ENCODE peak calls at places on chromosomes 6 and 20, in seven cellular contexts. One of them, this sample, is unnamed. For H3K79me2, the result is how much of the 10 kb centered on the place peaks cover.

GRCh38 chr20:7744411-7744810 is 195.8 kb downstream of the HAO1 start:
- DNase-seq in H9: no peak
- DNase-seq in DND-41: no peak
- DNase-seq in HCT116: no peak
- DNase-seq in mammary epithelial cell: peak
- DNase-seq in GM23338: no peak
- DNase-seq in hepatocyte: peak
- DNase-seq in this sample: no peak

GRCh38 chr20:725491-725890 is 42.8 kb downstream of the SLC52A3 start:
- DNase-seq in H9: no peak
- DNase-seq in DND-41: no peak
- DNase-seq in HCT116: no peak
- DNase-seq in mammary epithelial cell: no peak
- DNase-seq in GM23338: no peak
- DNase-seq in hepatocyte: no peak
- DNase-seq in this sample: no peak

GRCh38 chr6:17013701-17014100 is 88.1 kb upstream of the STMND1 start:
- DNase-seq in H9: no peak
- DNase-seq in DND-41: no peak
- DNase-seq in HCT116: no peak
- DNase-seq in mammary epithelial cell: peak
- DNase-seq in GM23338: no peak
- DNase-seq in hepatocyte: no peak
- DNase-seq in this sample: peak

GRCh38 chr6:134015719-134016557 is 36.5 kb downstream of the SLC2A12 start:
- DNase-seq in H9: no peak
- DNase-seq in DND-41: no peak
- DNase-seq in HCT116: no peak
- DNase-seq in mammary epithelial cell: no peak
- DNase-seq in GM23338: no peak
- DNase-seq in hepatocyte: no peak
- DNase-seq in this sample: no peak

GRCh38 chr6:144497650-144498049 is 212.5 kb downstream of the UTRN start:
- DNase-seq in H9: no peak
- DNase-seq in DND-41: no peak
- DNase-seq in HCT116: no peak
- DNase-seq in mammary epithelial cell: no peak
- DNase-seq in GM23338: no peak
- DNase-seq in hepatocyte: no peak
- DNase-seq in this sample: no peak

GRCh38 chr6:159805418-159806020 is 5.4 kb downstream of the PNLDC1 start:
- DNase-seq in H9: no peak
- DNase-seq in DND-41: no peak
- DNase-seq in HCT116: no peak
- DNase-seq in mammary epithelial cell: no peak
- DNase-seq in GM23338: no peak
- DNase-seq in hepatocyte: no peak
- DNase-seq in this sample: no peak

GRCh38 chr6:43972915-43973304 is 154.3 kb downstream of the MRPL14 start:
- DNase-seq in H9: peak
- DNase-seq in DND-41: no peak
- DNase-seq in HCT116: no peak
- DNase-seq in mammary epithelial cell: peak
- DNase-seq in GM23338: no peak
- DNase-seq in hepatocyte: peak
- DNase-seq in this sample: no peak

GRCh38 chr20:9838035-9838377 is 870 bp downstream of the PAK5 start:
- DNase-seq in H9: no peak
- DNase-seq in DND-41: no peak
- DNase-seq in HCT116: no peak
- DNase-seq in mammary epithelial cell: peak
- DNase-seq in GM23338: peak
- DNase-seq in hepatocyte: no peak
- DNase-seq in this sample: peak

GRCh38 chr6:104527761-104528415 is 331.8 kb downstream of the HACE1 start:
- DNase-seq in H9: peak
- DNase-seq in DND-41: no peak
- DNase-seq in HCT116: no peak
- DNase-seq in mammary epithelial cell: peak
- DNase-seq in GM23338: peak
- DNase-seq in hepatocyte: peak
- DNase-seq in this sample: no peak

GRCh38 chr20:32509639-32510066 is 75.5 kb downstream of the NOL4L start:
- DNase-seq in H9: peak
- DNase-seq in DND-41: peak
- DNase-seq in HCT116: no peak
- DNase-seq in mammary epithelial cell: no peak
- DNase-seq in GM23338: no peak
- DNase-seq in hepatocyte: no peak
- DNase-seq in this sample: peak

GRCh38 chr6:49522710-49523593 is 23.2 kb downstream of the GLYATL3 start:
- DNase-seq in H9: no peak
- DNase-seq in DND-41: no peak
- DNase-seq in HCT116: no peak
- DNase-seq in mammary epithelial cell: no peak
- DNase-seq in GM23338: no peak
- DNase-seq in hepatocyte: peak
- DNase-seq in this sample: no peak

GRCh38 chr20:61556116-61556515 is 304.1 kb downstream of the CDH4 start:
- DNase-seq in H9: no peak
- DNase-seq in DND-41: no peak
- DNase-seq in HCT116: no peak
- DNase-seq in mammary epithelial cell: peak
- DNase-seq in GM23338: no peak
- DNase-seq in hepatocyte: no peak
- DNase-seq in this sample: peak

GRCh38 chr20:35663813-35664543 is 722 bp downstream of the CPNE1 start:
- DNase-seq in H9: peak
- DNase-seq in DND-41: peak
- DNase-seq in HCT116: peak
- DNase-seq in mammary epithelial cell: peak
- DNase-seq in GM23338: peak
- DNase-seq in hepatocyte: peak
- DNase-seq in this sample: peak

GRCh38 chr6:108914235-108915022 is 66.2 kb downstream of the ARMC2 start:
- DNase-seq in H9: peak
- DNase-seq in DND-41: peak
- DNase-seq in HCT116: peak
- DNase-seq in mammary epithelial cell: no peak
- DNase-seq in GM23338: peak
- DNase-seq in hepatocyte: no peak
- DNase-seq in this sample: no peak

GRCh38 chr20:57558614-57559285 is 2.2 kb upstream of the PCK1 start:
- DNase-seq in H9: no peak
- DNase-seq in DND-41: no peak
- DNase-seq in HCT116: no peak
- DNase-seq in mammary epithelial cell: no peak
- DNase-seq in GM23338: no peak
- DNase-seq in hepatocyte: peak
- DNase-seq in this sample: no peak

GRCh38 chr6:111871725-111872520 is 1.3 kb downstream of the FYN start:
- DNase-seq in H9: no peak
- DNase-seq in DND-41: peak
- DNase-seq in HCT116: no peak
- DNase-seq in mammary epithelial cell: peak
- DNase-seq in GM23338: peak
- DNase-seq in hepatocyte: peak
- DNase-seq in this sample: peak

GRCh38 chr6:112665815-112666214 is 318.7 kb downstream of the RFPL4B start:
- DNase-seq in H9: no peak
- DNase-seq in DND-41: no peak
- DNase-seq in HCT116: no peak
- DNase-seq in mammary epithelial cell: peak
- DNase-seq in GM23338: no peak
- DNase-seq in hepatocyte: no peak
- DNase-seq in this sample: no peak

GRCh38 chr6:7542065-7542877 is 800 bp downstream of the DSP start:
- DNase-seq in H9: peak
- DNase-seq in DND-41: no peak
- DNase-seq in HCT116: no peak
- DNase-seq in mammary epithelial cell: no peak
- DNase-seq in GM23338: peak
- DNase-seq in hepatocyte: peak
- DNase-seq in this sample: peak

GRCh38 chr6:946546-946945 is 253.6 kb upstream of the EXOC2 start:
- DNase-seq in H9: no peak
- DNase-seq in DND-41: no peak
- DNase-seq in HCT116: no peak
- DNase-seq in mammary epithelial cell: no peak
- DNase-seq in GM23338: no peak
- DNase-seq in hepatocyte: no peak
- DNase-seq in this sample: no peak

DNA sequence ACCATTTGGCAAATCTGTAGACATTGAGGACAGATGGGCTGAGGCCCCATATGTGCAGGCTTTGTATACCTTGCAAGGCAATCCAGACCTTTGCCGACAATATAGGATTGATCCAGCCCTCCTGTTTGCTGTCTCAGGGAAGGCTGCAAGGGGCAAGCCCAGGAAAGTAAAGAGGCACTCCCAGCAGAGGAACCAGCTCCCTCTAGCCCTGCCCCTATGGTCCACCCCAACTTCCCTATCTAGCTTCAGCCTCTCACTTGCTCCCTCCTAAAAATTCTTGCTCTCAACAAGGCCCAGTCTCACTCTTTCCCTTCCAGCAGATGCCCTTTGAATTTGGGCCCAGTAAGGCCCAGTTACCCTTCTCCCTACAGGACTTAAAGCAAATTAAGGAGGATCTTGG is 92.6 kb downstream of the JARID2 start:
- DNase-seq in H9: no peak
- DNase-seq in DND-41: no peak
- DNase-seq in HCT116: no peak
- DNase-seq in mammary epithelial cell: no peak
- DNase-seq in GM23338: no peak
- DNase-seq in hepatocyte: no peak
- DNase-seq in this sample: no peak
- H3K79me2 ChIP-seq in H9: half or more
- H3K79me2 ChIP-seq in DND-41: half or more
- H3K79me2 ChIP-seq in HCT116: half or more
- H3K79me2 ChIP-seq in mammary epithelial cell: half or more
- H3K79me2 ChIP-seq in GM23338: half or more
- H3K79me2 ChIP-seq in hepatocyte: half or more
- H3K79me2 ChIP-seq in this sample: half or more

GRCh38 chr20:37364013-37364926 is 18.3 kb downstream of the SRC start:
- DNase-seq in H9: no peak
- DNase-seq in DND-41: no peak
- DNase-seq in HCT116: no peak
- DNase-seq in mammary epithelial cell: no peak
- DNase-seq in GM23338: no peak
- DNase-seq in hepatocyte: no peak
- DNase-seq in this sample: no peak

GRCh38 chr20:37362231-37362792 is 16.4 kb downstream of the SRC start:
- DNase-seq in H9: no peak
- DNase-seq in DND-41: no peak
- DNase-seq in HCT116: no peak
- DNase-seq in mammary epithelial cell: no peak
- DNase-seq in GM23338: no peak
- DNase-seq in hepatocyte: no peak
- DNase-seq in this sample: peak

GRCh38 chr20:37361336-37361735 is 15.4 kb downstream of the SRC start:
- DNase-seq in H9: no peak
- DNase-seq in DND-41: no peak
- DNase-seq in HCT116: no peak
- DNase-seq in mammary epithelial cell: no peak
- DNase-seq in GM23338: no peak
- DNase-seq in hepatocyte: no peak
- DNase-seq in this sample: peak

GRCh38 chr20:37363221-37364012 is 17.5 kb downstream of the SRC start:
- DNase-seq in H9: no peak
- DNase-seq in DND-41: no peak
- DNase-seq in HCT116: no peak
- DNase-seq in mammary epithelial cell: no peak
- DNase-seq in GM23338: no peak
- DNase-seq in hepatocyte: no peak
- DNase-seq in this sample: peak

GRCh38 chr20:37362821-37363220 is 16.9 kb downstream of the SRC start:
- DNase-seq in H9: no peak
- DNase-seq in DND-41: no peak
- DNase-seq in HCT116: no peak
- DNase-seq in mammary epithelial cell: no peak
- DNase-seq in GM23338: no peak
- DNase-seq in hepatocyte: no peak
- DNase-seq in this sample: peak
- H3K79me2 ChIP-seq in H9: under half
- H3K79me2 ChIP-seq in DND-41: under half
- H3K79me2 ChIP-seq in HCT116: half or more
- H3K79me2 ChIP-seq in mammary epithelial cell: half or more
- H3K79me2 ChIP-seq in GM23338: under half
- H3K79me2 ChIP-seq in hepatocyte: half or more
- H3K79me2 ChIP-seq in this sample: half or more

DNA sequence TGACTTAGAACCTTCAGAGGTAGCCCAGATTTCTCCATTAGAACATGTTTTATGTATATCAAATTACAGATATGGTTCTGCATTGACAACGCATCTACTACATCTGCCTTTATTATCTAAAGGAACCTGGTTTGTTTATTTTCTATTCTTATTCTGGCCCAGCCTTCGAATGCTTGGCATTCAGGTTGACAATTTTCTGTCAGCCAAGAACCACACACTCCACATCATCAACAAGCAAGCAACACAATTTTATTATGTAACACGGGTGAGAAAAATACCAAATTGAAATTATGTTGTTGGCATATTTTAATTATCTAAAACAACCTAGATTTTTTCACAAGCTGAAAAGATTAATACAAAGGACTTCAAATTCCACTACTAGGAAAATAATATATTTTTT is 14.6 kb downstream of the MAP3K5 start:
- DNase-seq in H9: no peak
- DNase-seq in DND-41: no peak
- DNase-seq in HCT116: no peak
- DNase-seq in mammary epithelial cell: no peak
- DNase-seq in GM23338: no peak
- DNase-seq in hepatocyte: no peak
- DNase-seq in this sample: no peak
- H3K79me2 ChIP-seq in H9: under half
- H3K79me2 ChIP-seq in DND-41: under half
- H3K79me2 ChIP-seq in HCT116: under half
- H3K79me2 ChIP-seq in mammary epithelial cell: under half
- H3K79me2 ChIP-seq in GM23338: under half
- H3K79me2 ChIP-seq in hepatocyte: under half
- H3K79me2 ChIP-seq in this sample: under half

GRCh38 chr6:127118505-127119360 is at the start of gene RSPO3:
- DNase-seq in H9: peak
- DNase-seq in DND-41: no peak
- DNase-seq in HCT116: no peak
- DNase-seq in mammary epithelial cell: peak
- DNase-seq in GM23338: peak
- DNase-seq in hepatocyte: peak
- DNase-seq in this sample: peak

GRCh38 chr6:127121637-127121960 is 3.1 kb downstream of the RSPO3 start:
- DNase-seq in H9: no peak
- DNase-seq in DND-41: no peak
- DNase-seq in HCT116: no peak
- DNase-seq in mammary epithelial cell: no peak
- DNase-seq in GM23338: no peak
- DNase-seq in hepatocyte: no peak
- DNase-seq in this sample: no peak

GRCh38 chr6:127120109-127120786 is 1.8 kb downstream of the RSPO3 start:
- DNase-seq in H9: peak
- DNase-seq in DND-41: no peak
- DNase-seq in HCT116: no peak
- DNase-seq in mammary epithelial cell: no peak
- DNase-seq in GM23338: peak
- DNase-seq in hepatocyte: peak
- DNase-seq in this sample: peak

GRCh38 chr6:127119361-127120108 is 1.1 kb downstream of the RSPO3 start:
- DNase-seq in H9: peak
- DNase-seq in DND-41: no peak
- DNase-seq in HCT116: no peak
- DNase-seq in mammary epithelial cell: peak
- DNase-seq in GM23338: peak
- DNase-seq in hepatocyte: peak
- DNase-seq in this sample: peak

GRCh38 chr6:127120787-127121636 is 2.5 kb downstream of the RSPO3 start:
- DNase-seq in H9: peak
- DNase-seq in DND-41: no peak
- DNase-seq in HCT116: peak
- DNase-seq in mammary epithelial cell: peak
- DNase-seq in GM23338: peak
- DNase-seq in hepatocyte: peak
- DNase-seq in this sample: peak
- H3K79me2 ChIP-seq in H9: under half
- H3K79me2 ChIP-seq in DND-41: under half
- H3K79me2 ChIP-seq in HCT116: under half
- H3K79me2 ChIP-seq in mammary epithelial cell: under half
- H3K79me2 ChIP-seq in GM23338: under half
- H3K79me2 ChIP-seq in hepatocyte: under half
- H3K79me2 ChIP-seq in this sample: under half